ENCODE peak calls at places on chromosomes 13 and 19, in eight cellular contexts. S, X, F, P, C, J, V and D are unnamed samples.

GRCh38 chr13:38350114-38350617 is 515 bp downstream of the UFM1 start:
- DNase-seq in S (peak), J (peak), P (peak), V (no peak), F (peak), C (peak), X (peak), D (peak)

GRCh38 chr19:7916137-7916907 is 1.7 kb downstream of the TGFBR3L start:
- DNase-seq in F (no peak), J (peak), X (no peak), S (no peak), V (no peak), C (peak), P (no peak), D (no peak)

GRCh38 chr19:5308471-5309437 is 31.9 kb downstream of the PTPRS start:
- DNase-seq in P (peak), C (peak), X (peak), J (no peak), F (peak), S (peak), V (no peak), D (peak)

GRCh38 chr13:64293923-64294322 is 2878.3 kb upstream of the PCDH20 start:
- DNase-seq in V (no peak), C (no peak), F (no peak), S (no peak), P (no peak), X (no peak), J (no peak), D (no peak)

GRCh38 chr19:55131421-55131820 is 14.0 kb upstream of the PPP1R12C start:
- DNase-seq in P (no peak), F (no peak), J (no peak), C (no peak), V (no peak), X (no peak), S (no peak), D (no peak)

GRCh38 chr19:6721773-6722172 is 1.3 kb upstream of the C3 start:
- DNase-seq in F (no peak), C (peak), V (no peak), X (no peak), P (no peak), S (no peak), J (no peak), D (no peak)

GRCh38 chr13:45209229-45209628 is 8.4 kb upstream of the KCTD4 start:
- DNase-seq in F (no peak), C (no peak), X (no peak), J (no peak), P (no peak), V (no peak), S (no peak), D (no peak)

GRCh38 chr19:8371011-8371804 is 7.3 kb downstream of the ANGPTL4 start:
- DNase-seq in S (no peak), C (no peak), J (no peak), X (no peak), V (no peak), P (no peak), F (no peak), D (no peak)

GRCh38 chr19:18789422-18789832 is 1.7 kb downstream of the COMP start:
- DNase-seq in X (no peak), P (no peak), F (no peak), S (no peak), V (no peak), C (no peak), J (no peak), D (no peak)

GRCh38 chr19:43847246-43847645 is 20.1 kb downstream of the ZNF283 start:
- DNase-seq in C (no peak), P (no peak), J (no peak), X (no peak), S (no peak), V (no peak), F (no peak), D (no peak)

GRCh38 chr13:73717632-73718031 is 416.6 kb downstream of the KLF12 start:
- DNase-seq in J (no peak), P (peak), X (no peak), F (no peak), S (no peak), V (no peak), C (no peak), D (no peak)

GRCh38 chr13:22625691-22626090 is 555.1 kb upstream of the SGCG start:
- DNase-seq in C (no peak), P (no peak), V (no peak), J (no peak), F (no peak), S (no peak), X (no peak), D (no peak)

GRCh38 chr19:3585301-3586123 is at the start of gene GIPC3:
- DNase-seq in C (no peak), X (no peak), S (no peak), P (no peak), J (no peak), V (no peak), F (no peak), D (peak)

GRCh38 chr19:33246729-33247440 is 21.2 kb upstream of the SLC7A10 start:
- DNase-seq in J (no peak), P (no peak), F (no peak), S (no peak), C (no peak), X (no peak), V (no peak), D (no peak)

GRCh38 chr13:32932376-32932775 is 83.8 kb upstream of the KL start:
- DNase-seq in P (no peak), C (no peak), S (no peak), V (no peak), J (no peak), F (no peak), X (no peak), D (no peak)

GRCh38 chr19:39413269-39413902 is 917 bp downstream of the PLEKHG2 start:
- DNase-seq in S (peak), V (no peak), J (peak), C (peak), F (peak), X (no peak), P (no peak), D (no peak)

DNA sequence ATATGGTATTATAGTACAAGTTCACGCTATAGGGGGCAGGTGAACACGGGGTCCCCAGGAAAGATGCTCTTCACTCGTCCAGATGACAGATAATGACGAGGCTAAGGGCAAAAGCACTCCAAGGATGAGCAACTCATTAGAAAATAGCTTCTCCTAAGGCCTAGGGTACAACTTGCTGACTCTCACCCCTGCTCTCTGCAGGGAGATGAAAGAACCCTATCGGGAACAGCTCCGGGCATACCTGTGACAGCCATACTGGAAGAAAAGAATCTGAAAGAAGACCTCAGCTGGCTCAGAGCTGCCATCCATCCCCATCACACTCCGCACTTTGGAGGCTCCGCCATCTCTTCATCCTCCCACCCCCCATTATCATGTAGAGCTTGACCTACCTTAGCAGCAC is 17.5 kb upstream of the HSPH1 start:
- DNase-seq in P (no peak), C (no peak), F (no peak), X (no peak), J (no peak), S (no peak), V (no peak), D (no peak)
- H3K27ac ChIP-seq in P (no peak), C (no peak), F (no peak), X (no peak), J (no peak), S (no peak), V (no peak), D (no peak)

GRCh38 chr19:56746367-56746766 is 74.8 kb upstream of the ZNF835 start:
- DNase-seq in S (no peak), X (no peak), P (no peak), V (no peak), F (no peak), C (no peak), J (no peak), D (no peak)
- H3K27ac ChIP-seq in S (no peak), X (no peak), P (no peak), V (no peak), F (no peak), C (no peak), J (no peak), D (no peak)

DNA sequence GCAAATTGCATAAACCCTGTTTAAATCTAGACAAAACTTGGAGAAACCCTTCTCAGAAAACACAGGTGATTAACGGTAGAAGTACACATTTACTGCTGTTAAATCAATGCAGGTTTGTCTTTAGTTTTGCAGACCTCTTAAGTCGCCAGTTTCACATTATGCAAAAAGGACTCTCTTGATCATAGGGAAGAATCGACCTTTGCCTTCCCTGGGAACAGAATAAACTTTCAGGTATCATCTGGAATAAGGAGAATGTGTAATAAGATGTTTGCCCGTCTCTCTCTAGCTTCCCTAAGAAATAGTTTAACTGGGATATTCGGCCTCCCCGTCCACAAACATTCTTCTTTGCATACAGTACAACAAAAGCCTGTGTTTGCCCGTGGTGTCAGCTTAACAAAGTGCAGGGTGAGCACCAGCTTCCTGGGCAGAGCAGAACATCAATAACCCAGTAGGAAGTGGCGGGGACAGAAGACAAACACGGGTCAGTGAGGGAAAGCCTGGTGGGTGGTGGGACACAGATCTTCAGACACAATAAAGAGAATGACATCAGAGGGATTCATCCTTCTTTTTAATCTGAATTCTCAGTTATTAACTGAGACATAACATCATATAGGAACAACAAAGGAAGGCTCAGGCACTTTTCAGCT is 1077.7 kb upstream of the SLC10A2 start:
- DNase-seq in V (no peak), X (no peak), P (no peak), C (no peak), S (no peak), J (no peak), F (no peak), D (no peak)
- H3K27ac ChIP-seq in V (no peak), X (no peak), P (no peak), C (no peak), S (no peak), J (no peak), F (no peak), D (no peak)

DNA sequence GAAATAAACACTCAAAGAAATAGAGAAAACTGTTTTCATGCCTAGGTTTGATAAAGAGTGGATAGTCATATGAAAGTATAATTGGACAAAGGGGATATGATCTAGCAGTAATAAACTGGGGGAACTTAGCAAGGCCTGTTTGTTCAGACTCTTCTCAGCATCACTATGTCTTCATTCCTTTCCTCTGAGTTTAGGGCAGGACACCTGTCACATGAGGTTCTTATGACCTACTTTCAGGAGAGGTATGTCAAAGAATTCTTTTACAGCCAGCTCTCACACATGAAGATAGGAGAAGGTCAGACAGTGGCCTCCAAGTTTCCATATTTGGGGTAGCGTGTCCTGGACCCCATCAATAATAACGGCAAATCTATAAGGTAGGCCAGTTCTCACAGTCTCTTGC is 11.4 kb upstream of the RFXAP start:
- DNase-seq in C (no peak), F (no peak), V (no peak), X (no peak), J (no peak), P (no peak), S (no peak), D (no peak)
- H3K27ac ChIP-seq in C (no peak), F (no peak), V (no peak), X (no peak), J (no peak), P (no peak), S (no peak), D (no peak)

DNA sequence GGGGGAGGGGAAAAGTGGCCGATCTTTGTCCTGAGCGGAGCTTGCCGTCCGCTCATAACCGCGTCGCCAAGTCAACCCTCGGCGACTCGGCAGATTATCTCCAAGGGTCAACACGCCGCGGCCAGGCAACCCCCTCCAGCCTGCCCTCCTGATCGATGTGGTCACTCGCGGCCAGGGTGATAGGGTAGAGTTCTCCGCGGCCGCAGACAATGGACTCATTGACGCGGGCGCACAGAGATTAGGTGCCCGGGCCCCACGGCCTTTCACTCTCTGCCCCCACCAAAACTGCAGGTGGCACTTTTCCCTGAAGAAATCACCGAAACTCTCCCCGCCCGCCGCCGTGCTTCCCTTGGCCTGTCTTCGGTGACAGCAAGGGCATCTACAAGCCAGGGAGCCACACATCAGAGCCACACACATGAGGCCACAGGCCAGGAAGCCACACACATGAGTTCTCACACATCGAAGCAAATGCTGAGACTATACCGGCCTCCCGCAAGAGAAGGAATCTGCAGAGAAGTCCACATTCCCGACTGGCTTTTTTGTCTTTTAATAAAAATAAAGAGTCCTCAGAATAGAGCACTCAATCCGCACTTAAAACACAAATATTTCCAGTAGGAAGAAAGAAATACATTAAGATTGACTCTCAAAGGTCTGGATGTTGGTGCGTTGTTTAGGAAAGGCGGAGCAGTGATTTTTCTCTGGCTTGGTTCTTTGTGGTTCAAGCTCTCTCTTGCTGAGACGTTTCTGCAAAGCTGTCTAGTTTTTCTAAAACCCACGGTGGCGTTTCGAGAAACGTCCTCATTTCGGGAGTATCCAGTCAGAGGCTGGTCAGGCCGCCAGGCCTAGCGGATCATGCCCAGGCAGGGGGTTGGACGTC is 1.5 kb upstream of the PDX1 start:
- DNase-seq in V (no peak), X (no peak), S (no peak), C (no peak), P (no peak), F (no peak), J (no peak), D (no peak)
- H3K27ac ChIP-seq in V (no peak), X (no peak), S (no peak), C (no peak), P (no peak), F (no peak), J (no peak), D (no peak)

DNA sequence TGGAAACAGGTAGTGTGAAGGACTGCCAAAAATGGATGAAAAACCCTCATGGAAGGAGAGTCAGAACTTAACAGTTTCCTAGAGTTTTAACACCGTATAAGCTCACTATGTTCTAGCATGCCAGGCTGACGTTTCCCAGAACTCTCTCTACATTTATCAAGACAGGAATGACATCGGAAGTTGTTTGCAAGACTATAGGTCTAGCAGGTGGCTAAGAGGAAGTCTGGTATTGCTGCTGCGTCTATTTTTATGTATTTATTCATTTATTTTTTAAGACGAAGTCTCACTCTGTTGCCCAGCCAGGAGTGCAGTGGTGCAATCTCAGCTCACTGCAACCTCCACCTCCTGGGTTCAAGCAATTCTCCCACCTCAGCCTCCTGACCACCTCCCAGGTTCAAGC is 20.5 kb upstream of the ARL11 start:
- DNase-seq in J (no peak), X (no peak), S (no peak), C (peak), F (no peak), V (no peak), P (no peak), D (no peak)
- H3K27ac ChIP-seq in J (no peak), X (no peak), S (no peak), C (peak), F (no peak), V (no peak), P (no peak), D (no peak)

DNA sequence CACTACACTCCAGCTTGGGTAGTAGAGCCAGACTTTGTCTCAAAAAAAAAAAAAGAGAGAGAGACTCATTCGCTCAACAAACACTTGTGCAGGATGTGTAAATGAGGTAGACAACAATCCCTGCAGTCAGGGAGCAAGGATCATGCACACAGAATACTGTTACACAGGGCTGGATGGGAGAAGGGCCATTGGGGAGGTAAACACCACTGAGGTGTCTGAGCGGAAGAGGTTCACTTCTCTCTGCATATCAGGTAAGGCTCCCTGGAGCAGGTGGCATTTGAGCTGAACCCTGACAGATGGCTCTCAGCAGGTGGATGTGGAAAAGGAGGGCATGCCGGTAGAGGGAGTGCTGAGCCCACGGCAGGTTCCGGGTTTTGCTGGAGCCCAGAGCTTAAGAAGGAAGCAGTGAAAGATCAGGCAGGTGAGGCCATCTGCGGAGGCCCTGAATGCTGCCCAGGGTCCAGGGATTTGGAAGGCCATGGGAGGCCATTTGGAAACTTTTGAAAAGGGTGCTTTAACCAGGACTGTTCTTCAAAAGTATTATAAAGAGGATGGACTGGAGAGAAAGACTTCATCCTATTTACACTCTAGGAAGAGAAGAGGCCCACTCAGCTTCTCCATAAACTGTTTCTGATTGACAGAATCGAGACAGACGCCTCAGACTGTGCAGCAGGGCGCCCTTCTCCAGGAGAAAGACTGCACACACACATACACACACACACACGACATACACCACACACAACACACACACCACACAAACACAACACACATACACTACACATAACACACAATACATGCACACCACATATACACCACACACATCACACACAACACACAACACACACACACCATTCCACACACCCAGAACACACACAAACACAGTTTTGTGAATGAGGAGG is 199.4 kb downstream of the USP12 start:
- DNase-seq in P (no peak), C (peak), J (peak), F (no peak), X (no peak), V (no peak), S (no peak), D (no peak)
- H3K27ac ChIP-seq in P (no peak), C (no peak), J (no peak), F (no peak), X (no peak), V (no peak), S (no peak), D (no peak)